ENCODE peak calls at places on chromosomes 2 and 18, in seven cellular contexts. R is transverse colon, J is fibroblast of pulmonary artery, I is pancreas, N is HFF-Myc, Q is astrocyte of the spinal cord, T is foreskin fibroblast. S is an unnamed sample.

GRCh38 chr2:154125900-154126299 is 254.2 kb downstream of the GALNT13 start:
- DNase-seq in J (no peak), I (no peak), T (peak), N (no peak), Q (no peak), R (no peak), S (no peak)

GRCh38 chr18:45464619-45465018 is 150.7 kb upstream of the SLC14A2 start:
- DNase-seq in J (no peak), R (no peak), N (no peak), T (no peak), Q (no peak), I (no peak), S (no peak)

GRCh38 chr2:24394998-24395397 is 34.7 kb upstream of the ITSN2 start:
- DNase-seq in N (no peak), T (no peak), J (no peak), I (no peak), Q (no peak), R (no peak), S (no peak)

GRCh38 chr2:149365826-149366583 is 35.6 kb downstream of the LYPD6 start:
- DNase-seq in I (peak), R (no peak), Q (peak), N (no peak), J (no peak), T (peak), S (no peak)

GRCh38 chr2:226726546-226726945 is 73.1 kb downstream of the IRS1 start:
- DNase-seq in N (no peak), Q (no peak), J (peak), I (no peak), R (no peak), T (peak), S (no peak)

GRCh38 chr2:75495862-75496261 is 64.9 kb downstream of the EVA1A start:
- DNase-seq in R (no peak), T (no peak), J (no peak), Q (no peak), N (no peak), I (no peak), S (no peak)

GRCh38 chr2:2333076-2333475 is 2.0 kb upstream of the MYT1L start:
- DNase-seq in N (no peak), R (no peak), Q (no peak), J (no peak), T (no peak), I (no peak), S (no peak)

GRCh38 chr2:25617948-25618646 is 55.3 kb downstream of the DTNB start:
- DNase-seq in I (no peak), Q (peak), J (peak), R (no peak), T (peak), N (no peak), S (peak)

GRCh38 chr18:9751371-9752031 is 43.4 kb downstream of the RAB31 start:
- DNase-seq in N (no peak), T (no peak), I (no peak), R (no peak), Q (peak), J (no peak), S (peak)

GRCh38 chr2:55419236-55419513 is 481 bp downstream of the CCDC88A start:
- DNase-seq in J (peak), Q (peak), T (peak), N (peak), R (peak), I (no peak), S (no peak)

GRCh38 chr2:95049961-95050360 is 24.5 kb downstream of the MAL start:
- DNase-seq in T (no peak), J (no peak), Q (no peak), I (no peak), N (no peak), R (no peak), S (no peak)

GRCh38 chr2:103738108-103738507 is 976.3 kb downstream of the TMEM182 start:
- DNase-seq in Q (no peak), N (no peak), T (no peak), J (no peak), I (no peak), R (no peak), S (no peak)

GRCh38 chr2:190051223-190051622 is 11.3 kb downstream of the MSTN start:
- DNase-seq in T (no peak), Q (no peak), J (no peak), R (no peak), N (no peak), I (no peak), S (no peak)

GRCh38 chr2:162607915-162608314 is 230.7 kb downstream of the KCNH7 start:
- DNase-seq in N (no peak), T (no peak), R (no peak), I (no peak), Q (no peak), J (no peak), S (no peak)

GRCh38 chr2:183967756-183968155 is 630.6 kb upstream of the ZNF804A start:
- DNase-seq in Q (no peak), R (no peak), N (no peak), J (no peak), T (no peak), I (no peak), S (no peak)

GRCh38 chr2:173750332-173750731 is 214.8 kb downstream of the SP3 start:
- DNase-seq in R (no peak), I (no peak), N (no peak), T (peak), J (peak), Q (peak), S (peak)

GRCh38 chr2:195848119-195848899 is 191.3 kb downstream of the SLC39A10 start:
- DNase-seq in Q (no peak), R (no peak), N (no peak), J (no peak), T (peak), I (no peak), S (no peak)

GRCh38 chr2:116094196-116094595 is 1651.8 kb downstream of the DPP10 start:
- DNase-seq in J (no peak), N (no peak), T (no peak), Q (no peak), R (no peak), I (no peak), S (no peak)

GRCh38 chr2:19747310-19748072 is 154.3 kb downstream of the TTC32 start:
- DNase-seq in Q (peak), N (no peak), R (no peak), I (no peak), T (peak), J (no peak), S (no peak)

GRCh38 chr2:216159161-216159560 is 50.0 kb downstream of the XRCC5 start:
- DNase-seq in R (no peak), I (no peak), N (no peak), J (peak), Q (no peak), T (no peak), S (no peak)

GRCh38 chr18:39149211-39149806 is 1583.7 kb upstream of the CELF4 start:
- DNase-seq in T (no peak), R (no peak), I (no peak), J (no peak), N (no peak), Q (peak), S (no peak)

GRCh38 chr2:99722726-99723125 is 232.9 kb upstream of the REV1 start:
- DNase-seq in J (no peak), T (no peak), N (no peak), Q (peak), R (no peak), I (no peak), S (no peak)

GRCh38 chr2:36965751-36966369 is 476 bp downstream of the STRN start:
- DNase-seq in R (peak), T (peak), N (no peak), Q (peak), J (peak), I (no peak), S (no peak)

GRCh38 chr2:86193901-86194567 is 1.2 kb downstream of the IMMT start:
- DNase-seq in R (no peak), T (peak), N (no peak), I (no peak), J (peak), Q (no peak), S (no peak)

GRCh38 chr18:29874519-29875098 is 1167.9 kb downstream of the DSC3 start:
- DNase-seq in J (peak), N (peak), I (peak), Q (peak), R (no peak), T (peak), S (peak)

GRCh38 chr18:80169607-80170006 is 60.5 kb downstream of the ADNP2 start:
- DNase-seq in T (peak), Q (no peak), R (no peak), J (no peak), N (no peak), I (no peak), S (no peak)

GRCh38 chr2:238305092-238305862 is 15.0 kb upstream of the TRAF3IP1 start:
- DNase-seq in I (no peak), J (no peak), Q (no peak), T (peak), N (no peak), R (no peak), S (no peak)

GRCh38 chr18:32930695-32931301 is 158.0 kb upstream of the KLHL14 start:
- DNase-seq in N (peak), Q (peak), R (no peak), J (peak), T (peak), I (no peak), S (no peak)

GRCh38 chr2:124027182-124027581 is 2.1 kb downstream of the CNTNAP5 start:
- DNase-seq in N (peak), J (peak), Q (peak), I (peak), T (peak), R (no peak), S (no peak)

GRCh38 chr2:145736901-145737300 is 1217.0 kb upstream of the ZEB2 start:
- DNase-seq in R (no peak), J (peak), I (no peak), T (no peak), Q (no peak), N (no peak), S (no peak)

GRCh38 chr2:162073776-162074578 is at the start of gene DPP4:
- DNase-seq in J (no peak), T (peak), R (peak), Q (no peak), N (no peak), I (peak), S (no peak)

GRCh38 chr2:167510071-167510759 is 621.9 kb downstream of the XIRP2 start:
- DNase-seq in Q (peak), I (no peak), J (peak), T (peak), N (no peak), R (no peak), S (no peak)

GRCh38 chr2:191845248-191845715 is 1.6 kb downstream of the CAVIN2 start:
- DNase-seq in Q (no peak), J (peak), I (no peak), R (no peak), N (no peak), T (peak), S (no peak)

GRCh38 chr18:9475643-9476580 is 599 bp downstream of the RALBP1 start:
- DNase-seq in N (no peak), T (peak), I (no peak), R (no peak), J (peak), Q (peak), S (no peak)

GRCh38 chr2:185242462-185242861 is 496.1 kb upstream of the FSIP2 start:
- DNase-seq in I (no peak), N (no peak), R (no peak), J (no peak), T (no peak), Q (no peak), S (no peak)

GRCh38 chr2:218831378-218831990 is at the start of gene PRKAG3:
- DNase-seq in I (no peak), J (no peak), Q (no peak), T (no peak), N (no peak), R (no peak), S (no peak)

GRCh38 chr2:46231721-46232120 is 65.5 kb upstream of the EPAS1 start:
- DNase-seq in I (no peak), T (no peak), J (no peak), R (no peak), Q (no peak), N (no peak), S (no peak)

GRCh38 chr2:46227674-46228289 is 69.4 kb upstream of the EPAS1 start:
- DNase-seq in J (no peak), N (no peak), Q (no peak), T (no peak), R (no peak), I (no peak), S (no peak)

GRCh38 chr2:46230677-46231425 is 66.4 kb upstream of the EPAS1 start:
- DNase-seq in R (no peak), J (no peak), T (no peak), Q (no peak), N (no peak), I (no peak), S (no peak)

GRCh38 chr2:46229134-46230063 is 67.8 kb upstream of the EPAS1 start:
- DNase-seq in J (peak), R (no peak), Q (peak), N (no peak), T (no peak), I (no peak), S (peak)

DNA sequence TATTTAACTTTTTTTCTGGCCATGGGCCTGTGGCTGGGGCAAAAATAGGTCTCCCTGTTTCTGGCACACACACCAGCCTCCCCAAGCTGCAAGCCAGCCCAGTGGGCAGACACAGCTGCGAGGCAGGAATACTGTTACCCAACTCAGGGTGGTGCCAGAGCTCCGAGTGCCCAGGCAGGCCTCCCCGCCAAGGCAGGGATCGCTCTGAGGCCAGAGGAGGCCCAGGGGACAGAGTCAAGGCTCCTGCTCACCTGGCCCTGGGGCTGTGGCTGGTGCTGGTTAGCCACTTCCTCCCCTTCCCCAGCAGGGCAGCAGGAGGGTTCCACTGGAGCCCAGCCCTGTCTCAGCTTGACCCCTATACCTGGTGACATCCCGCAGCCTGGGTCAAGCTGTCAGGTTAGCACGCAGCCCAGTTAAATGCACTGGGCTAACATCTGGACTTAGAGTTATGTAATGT is 67.1 kb upstream of the EPAS1 start:
- DNase-seq in T (no peak), Q (peak), R (no peak), N (no peak), I (peak), J (no peak), S (peak)
- TF ChIP-seq CTCF in T (no peak), Q (peak), R (no peak), N (no peak), I (no peak), J (no peak), S (peak)

DNA sequence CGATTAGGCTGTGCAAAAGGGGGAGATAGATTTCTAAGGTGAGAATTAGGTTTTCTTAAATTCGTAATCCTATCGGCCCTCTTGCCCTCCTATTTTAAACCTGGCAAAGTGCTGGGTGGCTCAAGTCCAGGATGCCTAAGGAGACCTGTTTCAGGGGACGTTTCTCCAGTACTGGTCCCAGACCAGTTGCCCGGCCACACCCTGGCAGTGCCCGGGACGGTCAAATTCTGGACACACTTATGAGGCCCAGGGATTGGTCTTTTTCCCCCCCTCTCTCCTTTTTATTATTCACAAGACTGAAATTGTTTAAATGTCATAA is 3.2 kb downstream of the GBX2 start:
- DNase-seq in N (no peak), R (no peak), T (no peak), I (no peak), Q (no peak), J (no peak), S (no peak)
- H3K4me3 ChIP-seq in N (no peak), R (no peak), T (no peak), I (no peak), Q (peak), J (no peak), S (peak)

GRCh38 chr18:57154389-57154788 is 7.5 kb downstream of the BOD1L2 start:
- DNase-seq in R (no peak), J (no peak), I (peak), T (no peak), N (no peak), Q (no peak), S (no peak)
- TF ChIP-seq CTCF in R (no peak), J (no peak), I (no peak), T (no peak), N (no peak), Q (no peak), S (no peak)

GRCh38 chr2:27308359-27308875 is at the start of gene UCN:
- DNase-seq in J (peak), I (peak), N (no peak), T (peak), R (no peak), Q (peak), S (no peak)
- H3K4me3 ChIP-seq in J (no peak), I (no peak), N (no peak), T (no peak), R (no peak), Q (no peak), S (no peak)

GRCh38 chr2:30147715-30148611 is 1.2 kb downstream of the YPEL5 start:
- DNase-seq in I (peak), Q (peak), T (peak), J (peak), R (peak), N (no peak), S (peak)
- TF ChIP-seq CTCF in I (no peak), Q (peak), T (peak), J (no peak), R (peak), N (no peak), S (peak)

DNA sequence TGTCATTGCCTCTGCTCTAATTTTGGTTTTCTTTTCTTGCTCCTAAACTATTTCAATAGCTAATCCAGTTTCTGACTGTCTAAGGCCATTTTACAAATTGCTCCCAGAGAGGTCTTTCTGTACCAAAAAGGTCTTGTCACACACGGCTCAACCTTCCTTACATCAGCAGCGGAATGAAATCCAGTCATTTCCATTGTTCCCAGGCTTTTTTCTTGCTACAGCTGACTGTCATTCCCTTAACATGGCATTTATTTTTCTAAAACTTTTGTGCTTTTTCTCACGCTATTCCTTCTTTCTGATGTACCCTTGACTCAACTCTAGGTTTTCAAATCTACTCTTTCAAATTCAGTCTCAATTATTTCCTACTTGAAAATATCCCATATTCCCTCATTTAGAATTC is 24.3 kb downstream of the FAM171B start:
- DNase-seq in N (no peak), Q (no peak), I (no peak), T (no peak), J (no peak), R (no peak), S (no peak)
- H3K4me3 ChIP-seq in N (no peak), Q (no peak), I (no peak), T (no peak), J (no peak), R (no peak), S (no peak)

DNA sequence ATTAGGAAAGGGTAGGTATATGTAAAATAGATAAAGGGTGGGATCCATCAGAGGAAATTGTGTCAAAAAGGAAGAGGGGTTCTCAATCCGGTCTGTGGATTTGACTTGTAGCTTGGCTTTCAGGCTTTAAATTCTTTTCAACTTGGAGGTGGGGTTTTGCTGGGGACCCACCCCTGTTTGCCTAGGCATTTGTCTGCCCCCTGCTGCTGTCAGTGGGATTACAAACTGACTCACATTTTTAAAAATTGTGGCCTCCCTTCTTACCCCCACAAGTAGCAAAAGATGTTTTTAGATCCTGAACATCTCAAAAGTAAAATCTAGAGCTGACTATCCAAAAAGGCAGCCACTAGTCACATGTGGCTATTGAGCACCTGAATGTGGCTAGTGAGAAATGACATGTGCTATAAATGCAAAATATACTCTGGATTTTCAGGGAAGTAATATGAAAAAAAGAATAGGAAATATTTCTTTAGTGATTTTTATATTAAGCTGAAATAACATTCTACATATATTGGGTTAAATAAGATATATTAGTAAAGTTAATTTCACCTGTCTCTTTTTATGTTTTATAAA is 178.9 kb downstream of the GFPT1 start:
- DNase-seq in R (no peak), T (peak), J (no peak), Q (no peak), I (no peak), N (no peak), S (no peak)
- TF ChIP-seq CTCF in R (no peak), T (no peak), J (peak), Q (peak), I (no peak), N (peak), S (peak)

GRCh38 chr2:231923951-231924888 is 2.0 kb downstream of the NPPC start:
- DNase-seq in Q (no peak), I (no peak), R (no peak), J (no peak), T (no peak), N (no peak), S (no peak)
- H3K4me3 ChIP-seq in Q (no peak), I (no peak), R (no peak), J (no peak), T (no peak), N (no peak), S (no peak)

DNA sequence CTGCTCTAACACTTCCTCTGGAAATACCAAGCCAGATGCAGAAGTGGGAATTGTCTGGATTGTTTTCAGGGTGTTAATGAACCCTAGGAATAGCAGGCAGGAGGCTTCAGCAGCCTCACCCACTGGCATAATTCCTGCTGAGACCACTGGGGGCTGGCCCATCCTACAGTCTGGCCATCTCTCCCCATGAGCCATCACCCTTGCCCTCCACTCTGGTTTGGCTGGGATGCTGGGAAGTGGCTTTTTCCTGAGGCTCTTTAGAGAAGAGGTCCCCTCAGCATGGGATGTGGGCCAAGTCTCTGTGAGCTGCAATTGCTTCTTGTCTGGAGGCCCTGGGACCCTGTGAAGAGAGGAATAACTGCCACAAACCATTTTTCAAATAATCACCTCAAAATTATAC is 3.9 kb downstream of the TCF7L1 start:
- DNase-seq in R (no peak), J (no peak), I (no peak), T (no peak), N (no peak), Q (no peak), S (no peak)
- TF ChIP-seq CTCF in R (no peak), J (no peak), I (no peak), T (no peak), N (no peak), Q (no peak), S (no peak)

DNA sequence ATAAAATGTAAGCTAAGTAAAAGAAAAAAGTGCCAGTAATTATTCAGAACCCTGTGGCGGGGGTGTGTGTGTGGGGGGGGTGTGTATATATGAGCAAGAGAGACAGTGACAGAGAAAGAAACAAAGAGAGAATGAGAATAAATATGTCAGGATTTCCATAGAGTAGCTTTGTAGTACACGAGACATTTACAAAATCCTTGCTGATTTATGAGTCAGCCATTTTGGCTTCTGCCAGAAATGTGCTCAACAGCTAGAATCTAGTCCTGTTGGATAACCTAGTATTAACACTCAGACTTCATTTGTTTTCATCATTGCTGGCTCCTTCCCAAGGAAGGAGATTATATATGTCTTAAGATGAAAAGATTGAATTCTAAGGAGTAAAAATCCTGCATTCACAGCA is 140.5 kb upstream of the HNRNPA3 start:
- DNase-seq in R (no peak), J (peak), Q (no peak), I (no peak), N (no peak), T (peak), S (no peak)
- H3K4me3 ChIP-seq in R (no peak), J (no peak), Q (no peak), I (no peak), N (no peak), T (no peak), S (no peak)